ENCODE peak calls at places on chromosomes 6 and 20, in nine cellular contexts. A is hippocampal formation, B is right lobe of liver, D is NCI-H1436, I is EL, O is NCI-H2171, Y is Right ventricle myocardium superior, P is progenitor cell of endocrine pancreas, J is T-helper 2 cell. U is an unnamed sample.

GRCh38 chr20:3586111-3586510 is 77.1 kb downstream of the GFRA4 start:
- DNase-seq in O (no peak), Y (no peak), A (no peak), D (no peak), P (no peak), J (no peak), B (no peak), I (no peak), U (no peak)

GRCh38 chr6:113596477-113596876 is 260.7 kb upstream of the MARCKS start:
- DNase-seq in A (no peak), P (no peak), I (no peak), J (no peak), D (no peak), B (no peak), O (no peak), Y (no peak), U (no peak)

GRCh38 chr6:111809264-111809663 is 64.0 kb downstream of the FYN start:
- DNase-seq in I (no peak), P (no peak), D (no peak), A (no peak), J (no peak), Y (no peak), O (peak), B (no peak), U (no peak)

GRCh38 chr6:21115111-21115510 is 478.4 kb upstream of the SOX4 start:
- DNase-seq in D (peak), B (no peak), I (no peak), O (no peak), A (no peak), J (no peak), Y (no peak), P (no peak), U (no peak)

GRCh38 chr6:130274007-130274406 is 51.3 kb upstream of the SAMD3 start:
- DNase-seq in A (no peak), Y (no peak), B (no peak), P (no peak), J (no peak), D (no peak), O (no peak), I (no peak), U (no peak)

GRCh38 chr6:10521104-10521808 is at the start of gene GCNT2:
- DNase-seq in P (no peak), Y (no peak), D (no peak), A (no peak), I (peak), B (no peak), J (no peak), O (no peak), U (peak)

GRCh38 chr20:61119263-61119662 is 132.8 kb upstream of the CDH4 start:
- DNase-seq in B (no peak), A (no peak), D (no peak), P (no peak), Y (no peak), O (no peak), I (no peak), J (no peak), U (no peak)

GRCh38 chr20:50163570-50164317 is 10.2 kb upstream of the PEDS1 start:
- DNase-seq in B (no peak), I (no peak), A (no peak), D (no peak), J (no peak), Y (peak), O (no peak), P (no peak), U (no peak)

GRCh38 chr6:41236276-41236675 is 8.1 kb downstream of the TREML4 start:
- DNase-seq in I (no peak), Y (no peak), P (no peak), O (no peak), J (no peak), B (no peak), D (no peak), A (no peak), U (no peak)

GRCh38 chr6:7832904-7833752 is 77.5 kb downstream of the TXNDC5 start:
- DNase-seq in J (no peak), D (no peak), B (no peak), O (no peak), I (no peak), Y (no peak), A (no peak), P (no peak), U (no peak)

GRCh38 chr6:38773338-38773737 is 58.2 kb downstream of the DNAH8 start:
- DNase-seq in B (no peak), A (no peak), P (no peak), I (peak), J (no peak), O (peak), Y (no peak), D (no peak), U (peak)

GRCh38 chr6:27669278-27669797 is 196.4 kb upstream of the ZNF184 start:
- DNase-seq in D (no peak), J (no peak), I (peak), Y (no peak), A (no peak), B (no peak), P (no peak), O (no peak), U (peak)

GRCh38 chr20:47573586-47573985 is 71.9 kb downstream of the NCOA3 start:
- DNase-seq in A (no peak), Y (no peak), O (no peak), B (no peak), J (no peak), I (no peak), P (no peak), D (no peak), U (no peak)

GRCh38 chr6:166957087-166957804 is 896 bp upstream of the RNASET2 start:
- DNase-seq in Y (peak), I (peak), A (no peak), D (peak), P (peak), O (no peak), J (no peak), B (peak), U (peak)

GRCh38 chr6:129646617-129647016 is 63.4 kb downstream of the ARHGAP18 start:
- DNase-seq in Y (no peak), B (no peak), D (no peak), I (no peak), J (no peak), O (no peak), P (no peak), A (no peak), U (no peak)

GRCh38 chr6:110645685-110646418 is 169.4 kb downstream of the CDK19 start:
- DNase-seq in A (no peak), O (no peak), J (no peak), D (no peak), P (no peak), B (no peak), Y (no peak), I (no peak), U (no peak)

GRCh38 chr20:23008673-23009072 is 26.4 kb upstream of the SSTR4 start:
- DNase-seq in P (no peak), J (no peak), B (no peak), I (no peak), D (no peak), Y (no peak), A (no peak), O (no peak), U (no peak)

GRCh38 chr6:6003334-6004146 is 3.2 kb downstream of the NRN1 start:
- DNase-seq in A (no peak), B (no peak), D (no peak), O (no peak), I (peak), J (no peak), Y (peak), P (no peak), U (no peak)

GRCh38 chr20:47274449-47275108 is 81.9 kb downstream of the ZMYND8 start:
- DNase-seq in D (no peak), Y (no peak), B (no peak), O (no peak), P (no peak), A (peak), I (peak), J (no peak), U (no peak)

GRCh38 chr20:14069796-14070195 is 74.5 kb downstream of the MACROD2 start:
- DNase-seq in J (no peak), A (no peak), B (no peak), D (no peak), Y (no peak), P (no peak), I (peak), O (no peak), U (no peak)

GRCh38 chr6:41626917-41627316 is 11.4 kb upstream of the MDFI start:
- DNase-seq in Y (no peak), D (peak), J (no peak), I (no peak), A (no peak), B (no peak), O (no peak), P (no peak), U (no peak)

GRCh38 chr6:137808836-137809315 is 58.2 kb upstream of the TNFAIP3 start:
- DNase-seq in I (no peak), P (no peak), J (no peak), A (no peak), D (no peak), B (no peak), Y (no peak), O (no peak), U (no peak)

GRCh38 chr20:40156600-40157307 is 532.3 kb downstream of the MAFB start:
- DNase-seq in B (no peak), J (no peak), Y (no peak), D (no peak), O (no peak), I (no peak), A (no peak), P (no peak), U (no peak)

GRCh38 chr6:37237789-37238188 is 19.8 kb upstream of the TBC1D22B start:
- DNase-seq in B (no peak), A (no peak), O (no peak), P (no peak), Y (no peak), I (no peak), D (no peak), J (no peak), U (no peak)

GRCh38 chr6:36544228-36544627 is 3.1 kb downstream of the STK38 start:
- DNase-seq in I (peak), O (no peak), Y (no peak), B (no peak), D (no peak), P (no peak), J (peak), A (no peak), U (no peak)

GRCh38 chr6:30325150-30325872 is 1.4 kb upstream of the TRIM39 start:
- DNase-seq in A (no peak), J (peak), B (peak), I (peak), P (no peak), D (peak), O (peak), Y (peak), U (no peak)

U was measured in NCI-H526.